ENCODE peak calls at places on chromosomes 5 and 9, in six cellular contexts. P is IMR-90, O is H1, D is H9, J is mesendoderm, N is trophoblast cell. H is an unnamed sample.

GRCh38 chr9:128005938-128006337 is 25.1 kb upstream of the EEIG1 start:
- DNase-seq in O (no peak), N (peak), P (no peak), D (no peak), J (no peak), H (no peak)

GRCh38 chr9:4344946-4345345 is 45.1 kb upstream of the GLIS3 start:
- DNase-seq in O (no peak), D (no peak), N (peak), J (peak), P (no peak), H (no peak)

GRCh38 chr5:169213479-169213878 is 87.5 kb downstream of the SLIT3 start:
- DNase-seq in J (no peak), D (no peak), P (no peak), O (no peak), N (peak), H (no peak)

GRCh38 chr9:86943223-86943870 is 4.0 kb downstream of the GAS1 start:
- DNase-seq in D (no peak), O (no peak), J (no peak), N (no peak), P (no peak), H (no peak)

GRCh38 chr5:84362061-84362720 is 22.5 kb downstream of the EDIL3 start:
- DNase-seq in O (no peak), P (no peak), D (no peak), J (no peak), N (no peak), H (no peak)

GRCh38 chr9:7454490-7455110 is 345.0 kb downstream of the DMAC1 start:
- DNase-seq in P (no peak), O (no peak), N (no peak), D (no peak), J (no peak), H (no peak)

GRCh38 chr5:157912621-157913325 is 53.8 kb upstream of the CLINT1 start:
- DNase-seq in N (peak), P (no peak), J (no peak), O (no peak), D (no peak), H (no peak)

GRCh38 chr9:121783523-121784507 is 132.4 kb downstream of the DAB2IP start:
- DNase-seq in O (no peak), P (no peak), D (peak), N (no peak), J (peak), H (peak)

GRCh38 chr5:140242099-140242498 is 60.8 kb downstream of the PFDN1 start:
- DNase-seq in O (no peak), P (no peak), D (peak), N (no peak), J (peak), H (no peak)

GRCh38 chr9:88733651-88734470 is 198.9 kb downstream of the NXNL2 start:
- DNase-seq in D (no peak), N (peak), O (no peak), P (peak), J (no peak), H (no peak)

GRCh38 chr5:135986891-135987401 is 32.2 kb upstream of the LECT2 start:
- DNase-seq in N (no peak), D (no peak), P (peak), J (no peak), O (no peak), H (no peak)

GRCh38 chr9:95383198-95383673 is 65.7 kb upstream of the FANCC start:
- DNase-seq in N (peak), D (no peak), O (no peak), J (peak), P (peak), H (no peak)

GRCh38 chr9:131610231-131610761 is 65.0 kb downstream of the PRRT1B start:
- DNase-seq in P (peak), N (no peak), O (no peak), J (no peak), D (no peak), H (no peak)

GRCh38 chr5:149697001-149697400 is 33.1 kb upstream of the PPARGC1B start:
- DNase-seq in D (no peak), N (peak), O (no peak), J (no peak), P (peak), H (no peak)

GRCh38 chr5:90153031-90153430 is 256.5 kb downstream of the CETN3 start:
- DNase-seq in J (no peak), N (no peak), D (no peak), O (no peak), P (no peak), H (no peak)

GRCh38 chr9:16769291-16769690 is 101.2 kb downstream of the BNC2 start:
- DNase-seq in N (no peak), O (no peak), J (no peak), D (no peak), P (no peak), H (no peak)

GRCh38 chr5:79285833-79286232 is 49.9 kb downstream of the JMY start:
- DNase-seq in D (no peak), J (no peak), O (no peak), N (no peak), P (no peak), H (no peak)

GRCh38 chr5:90967443-90967842 is 408.8 kb downstream of the ADGRV1 start:
- DNase-seq in D (no peak), J (no peak), N (no peak), O (no peak), P (no peak), H (no peak)

GRCh38 chr9:69801994-69802393 is 18.6 kb upstream of the CFAP95 start:
- DNase-seq in J (no peak), N (no peak), D (no peak), O (no peak), P (peak), H (no peak)

GRCh38 chr9:33233659-33234335 is 6.2 kb upstream of the SPINK4 start:
- DNase-seq in D (no peak), O (no peak), P (peak), N (no peak), J (no peak), H (no peak)

GRCh38 chr5:6713274-6714181 is at the start of gene TENT4A:
- DNase-seq in D (no peak), J (no peak), N (peak), O (no peak), P (no peak), H (no peak)

GRCh38 chr5:151585970-151586369 is 5.2 kb downstream of the FAT2 start:
- DNase-seq in J (no peak), D (no peak), P (no peak), O (no peak), N (no peak), H (no peak)

GRCh38 chr9:37974506-37975173 is 70.7 kb upstream of the SLC25A51 start:
- DNase-seq in D (no peak), O (no peak), N (peak), P (no peak), J (peak), H (no peak)

GRCh38 chr5:944992-945685 is 52.5 kb downstream of the TRIP13 start:
- DNase-seq in P (no peak), O (no peak), N (no peak), D (no peak), J (no peak), H (no peak)

GRCh38 chr9:90641868-90642558 is 611 bp downstream of the DIRAS2 start:
- DNase-seq in J (peak), N (peak), O (no peak), D (no peak), P (no peak), H (peak)

GRCh38 chr5:129836321-129836720 is 67.9 kb upstream of the CHSY3 start:
- DNase-seq in J (no peak), D (no peak), P (no peak), N (no peak), O (no peak), H (no peak)

GRCh38 chr5:74963407-74963806 is 89.0 kb downstream of the GCNT4 start:
- DNase-seq in D (no peak), N (no peak), P (peak), O (no peak), J (no peak), H (no peak)

GRCh38 chr9:20611751-20612287 is 10.5 kb downstream of the MLLT3 start:
- DNase-seq in P (peak), J (peak), N (peak), O (no peak), D (no peak), H (no peak)

GRCh38 chr5:33102551-33102950 is 338.2 kb upstream of the TARS1 start:
- DNase-seq in D (no peak), J (no peak), N (no peak), O (no peak), P (peak), H (no peak)

GRCh38 chr9:109013678-109014145 is 413 bp upstream of the CTNNAL1 start:
- DNase-seq in N (no peak), O (no peak), P (no peak), D (no peak), J (no peak), H (no peak)

GRCh38 chr5:27571681-27572080 is 533.3 kb upstream of the CDH9 start:
- DNase-seq in N (no peak), D (no peak), P (no peak), J (no peak), O (no peak), H (no peak)

GRCh38 chr5:172454355-172455086 is at the start of gene SH3PXD2B:
- DNase-seq in N (peak), D (peak), P (no peak), O (no peak), J (peak), H (peak)

GRCh38 chr9:6549106-6549505 is 96.4 kb downstream of the GLDC start:
- DNase-seq in N (no peak), D (no peak), P (no peak), O (no peak), J (no peak), H (peak)

GRCh38 chr9:21854594-21854993 is 52.2 kb downstream of the MTAP start:
- DNase-seq in J (peak), P (peak), N (peak), D (no peak), O (no peak), H (no peak)

GRCh38 chr5:151023047-151023615 is 2.7 kb downstream of the GPX3 start:
- DNase-seq in J (no peak), D (no peak), N (no peak), P (peak), O (no peak), H (no peak)

GRCh38 chr5:137312060-137312459 is 187.1 kb downstream of the SPOCK1 start:
- DNase-seq in N (no peak), J (peak), O (no peak), D (no peak), P (no peak), H (no peak)

GRCh38 chr5:103598997-103599556 is 36.5 kb upstream of the NUDT12 start:
- DNase-seq in N (no peak), O (no peak), D (no peak), P (peak), J (no peak), H (no peak)

GRCh38 chr5:44808435-44809214 is at the start of gene MRPS30:
- DNase-seq in P (peak), O (peak), D (peak), J (peak), N (peak), H (peak)
- H2BK5ac ChIP-seq in P (peak), O (peak), D (no peak), J (peak), N (no peak), H (peak)

GRCh38 chr5:133075572-133076536 is 24.0 kb downstream of the HSPA4 start:
- DNase-seq in N (no peak), O (no peak), D (no peak), P (no peak), J (no peak), H (no peak)
- H3K27ac ChIP-seq in N (no peak), O (no peak), D (no peak), P (no peak), J (no peak), H (no peak)

DNA sequence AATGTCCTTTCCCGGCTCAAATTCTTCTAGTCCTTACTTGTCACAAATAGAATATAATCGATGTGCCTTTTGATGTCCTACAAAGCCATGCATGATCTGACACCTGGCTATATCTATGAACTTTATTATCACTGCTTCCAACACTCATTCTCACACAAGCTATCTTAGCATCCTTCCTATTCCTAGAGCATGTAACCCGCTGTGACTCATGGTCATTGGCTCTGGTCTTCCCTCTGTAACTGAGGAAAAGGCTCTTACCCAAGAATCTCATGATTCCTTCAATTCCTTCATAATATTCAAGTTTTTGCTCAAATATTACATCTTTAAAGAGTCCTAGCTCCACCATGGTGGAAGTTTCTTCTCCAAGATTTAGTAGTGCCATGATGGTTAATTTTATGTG is 480.0 kb upstream of the PAPPA start:
- DNase-seq in O (no peak), J (no peak), D (no peak), P (peak), N (peak), H (no peak)
- H2BK5ac ChIP-seq in O (no peak), J (no peak), D (no peak), P (peak), N (peak), H (no peak)

GRCh38 chr9:136726631-136727191 is 14.3 kb downstream of the DIPK1B start:
- DNase-seq in N (peak), J (peak), D (no peak), P (peak), O (no peak), H (no peak)

GRCh38 chr9:136724772-136725171 is 12.4 kb downstream of the DIPK1B start:
- DNase-seq in P (no peak), N (no peak), J (no peak), D (no peak), O (no peak), H (no peak)

GRCh38 chr9:136723989-136724388 is 11.6 kb downstream of the DIPK1B start:
- DNase-seq in O (no peak), J (no peak), N (no peak), D (no peak), P (no peak), H (no peak)

GRCh38 chr9:136726118-136726517 is 13.7 kb downstream of the DIPK1B start:
- DNase-seq in N (no peak), J (no peak), P (no peak), D (no peak), O (no peak), H (no peak)

GRCh38 chr9:136725612-136726011 is 13.2 kb downstream of the DIPK1B start:
- DNase-seq in P (peak), N (peak), D (no peak), J (no peak), O (no peak), H (no peak)
- H3K27ac ChIP-seq in P (no peak), N (peak), D (no peak), J (no peak), O (peak), H (no peak)

DNA sequence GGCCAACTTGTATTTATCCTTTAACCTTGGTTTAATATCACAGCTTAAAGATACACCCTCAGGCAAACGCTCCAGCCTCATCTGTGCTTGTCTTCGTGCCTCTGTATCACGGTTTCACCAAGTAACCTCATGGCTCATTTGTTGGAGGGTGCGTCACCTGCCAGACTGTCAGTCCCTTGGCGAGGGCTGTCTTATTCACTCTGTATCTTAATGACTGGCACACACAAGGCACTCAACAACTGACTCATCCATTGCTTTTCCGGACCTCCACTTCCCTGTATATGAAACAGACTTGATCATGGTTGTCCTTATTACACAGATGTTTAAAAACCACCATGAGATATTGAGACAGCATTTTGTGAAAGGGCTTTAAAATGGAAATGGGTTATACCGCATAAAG is 28.0 kb downstream of the LCP2 start:
- DNase-seq in O (no peak), N (peak), P (no peak), D (no peak), J (no peak), H (no peak)
- H2BK5ac ChIP-seq in O (no peak), N (no peak), P (no peak), D (no peak), J (no peak), H (no peak)

GRCh38 chr9:117725426-117725887 is 21.3 kb downstream of the TLR4 start:
- DNase-seq in O (no peak), J (no peak), P (no peak), N (peak), D (no peak), H (no peak)
- H3K27ac ChIP-seq in O (no peak), J (no peak), P (no peak), N (no peak), D (no peak), H (no peak)

DNA sequence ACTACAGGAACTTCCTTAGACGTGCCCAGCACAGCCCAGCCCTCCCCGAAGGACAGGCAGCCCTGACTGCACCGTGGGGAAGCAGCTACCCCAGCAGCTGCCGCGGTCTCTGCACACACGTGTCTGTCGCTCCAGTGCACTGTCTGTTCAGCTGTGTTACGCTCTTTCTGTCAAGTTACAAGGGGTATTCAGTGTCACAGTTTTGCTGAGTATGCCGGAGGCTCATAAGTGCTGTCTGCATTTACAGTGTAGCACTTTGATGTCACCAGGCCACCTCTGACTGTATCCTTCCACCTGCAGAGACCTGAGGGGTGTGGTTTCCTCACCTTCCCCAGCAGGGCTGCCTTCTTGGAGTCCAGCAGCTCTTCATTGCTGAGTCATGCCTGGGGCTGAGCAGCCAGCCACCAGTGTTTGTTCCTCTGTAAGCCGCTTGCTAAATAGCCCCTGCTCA is 126.8 kb downstream of the EHMT1 start:
- DNase-seq in P (peak), D (peak), N (peak), J (peak), O (no peak), H (no peak)
- H2BK5ac ChIP-seq in P (peak), D (no peak), N (no peak), J (peak), O (peak), H (no peak)

DNA sequence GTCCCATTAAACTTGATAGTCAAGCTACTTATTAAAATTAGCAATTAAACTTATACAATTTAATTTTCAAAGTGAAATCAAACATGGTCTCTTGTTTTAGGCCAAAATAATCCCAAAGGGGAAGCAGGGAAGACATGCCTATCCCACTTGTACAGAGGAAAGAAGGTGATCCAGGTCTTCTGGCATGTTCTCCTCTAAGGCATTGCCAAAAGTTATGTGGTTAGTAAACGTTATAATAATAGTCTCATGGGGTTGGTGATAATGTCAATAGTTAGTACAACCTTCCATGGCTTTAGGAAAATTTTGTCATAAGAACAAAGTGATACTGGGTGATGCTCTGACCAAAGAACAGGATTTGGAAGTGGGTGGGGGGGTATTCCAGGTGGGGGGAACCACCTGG is 52.8 kb downstream of the ROR2 start:
- DNase-seq in O (no peak), P (peak), D (no peak), J (no peak), N (no peak), H (no peak)
- H3K27ac ChIP-seq in O (no peak), P (no peak), D (no peak), J (no peak), N (no peak), H (no peak)

H was measured in neuronal stem cell.